ENCODE peak calls at places on chromosomes 1 and 21, in five cellular contexts. C is GM04503, F is GM13976, Q is T follicular helper cell, D is GM10248. S is an unnamed sample.

GRCh38 chr1:167219194-167219593 is 1.5 kb upstream of the POU2F1 start:
- DNase-seq in F (no peak), C (no peak), Q (no peak), D (no peak), S (no peak)

GRCh38 chr1:182249201-182249676 is 142.4 kb downstream of the GLUL start:
- DNase-seq in Q (no peak), F (peak; percentile 48), D (peak; percentile 47), C (no peak), S (no peak)

GRCh38 chr1:30664103-30664755 is 59.2 kb downstream of the MATN1 start:
- DNase-seq in Q (no peak), D (no peak), C (no peak), F (no peak), S (no peak)

GRCh38 chr1:29523531-29523930 is 287.2 kb downstream of the PTPRU start:
- DNase-seq in D (no peak), Q (no peak), C (no peak), F (no peak), S (no peak)

GRCh38 chr21:16865612-16866011 is 647.2 kb upstream of the CXADR start:
- DNase-seq in F (no peak), Q (no peak), D (no peak), C (no peak), S (no peak)

GRCh38 chr1:24805534-24806301 is 60.5 kb downstream of the CLIC4 start:
- DNase-seq in C (peak; percentile 40), Q (no peak), F (no peak), D (no peak), S (no peak)

GRCh38 chr1:15148475-15148874 is 5.1 kb upstream of the TMEM51 start:
- DNase-seq in C (no peak), D (no peak), Q (no peak), F (no peak), S (no peak)

GRCh38 chr1:2215329-2215728 is 12.8 kb upstream of the SKI start:
- DNase-seq in D (no peak), F (no peak), Q (no peak), C (no peak), S (no peak)

GRCh38 chr1:209743145-209743482 is 12.7 kb upstream of the TRAF3IP3 start:
- DNase-seq in C (peak; percentile 34), F (no peak), Q (no peak), D (no peak), S (no peak)

GRCh38 chr1:109083923-109084322 is 6.6 kb upstream of the TMEM167B start:
- DNase-seq in C (no peak), F (no peak), D (no peak), Q (no peak), S (no peak)

GRCh38 chr1:14539953-14540563 is 58.4 kb upstream of the KAZN start:
- DNase-seq in Q (no peak), D (no peak), C (no peak), F (no peak), S (no peak)

GRCh38 chr21:31780944-31781343 is 49.0 kb upstream of the SCAF4 start:
- DNase-seq in C (no peak), D (no peak), F (no peak), Q (no peak), S (no peak)

GRCh38 chr1:166083887-166084286 is 82.9 kb downstream of the FAM78B start:
- DNase-seq in Q (no peak), F (no peak), D (no peak), C (no peak), S (no peak)

GRCh38 chr1:18530567-18531502 is 50.1 kb downstream of the KLHDC7A start:
- DNase-seq in C (no peak), Q (no peak), F (peak; percentile 14), D (no peak), S (no peak)

GRCh38 chr1:181557313-181557712 is 74.0 kb downstream of the CACNA1E start:
- DNase-seq in D (no peak), F (no peak), C (no peak), Q (no peak), S (no peak)

GRCh38 chr1:228471762-228472398 is 15.3 kb upstream of the RNF187 start:
- DNase-seq in C (no peak), D (peak; percentile 61), F (peak; percentile 70), Q (no peak), S (no peak)

GRCh38 chr1:70227439-70227838 is 6.3 kb downstream of the SRSF11 start:
- DNase-seq in D (no peak), Q (no peak), C (no peak), F (no peak), S (no peak)

GRCh38 chr1:17922833-17923232 is 167.7 kb downstream of the ACTL8 start:
- DNase-seq in F (peak; percentile 51), Q (no peak), D (peak; percentile 44), C (no peak), S (no peak)

GRCh38 chr1:21633992-21634475 is 35.1 kb downstream of the RAP1GAP start:
- DNase-seq in D (no peak), C (no peak), Q (no peak), F (no peak), S (no peak)

GRCh38 chr1:223285452-223285851 is 78.5 kb downstream of the SUSD4 start:
- DNase-seq in C (no peak), Q (no peak), F (no peak), D (no peak), S (no peak)

GRCh38 chr21:17429936-17430335 is 82.9 kb upstream of the CXADR start:
- DNase-seq in Q (no peak), C (no peak), D (no peak), F (no peak), S (no peak)

GRCh38 chr1:155124503-155125463 is 2.9 kb upstream of the EFNA1 start:
- DNase-seq in F (no peak), Q (no peak), C (no peak), D (no peak), S (no peak)

GRCh38 chr1:117116784-117117130 is 4.8 kb downstream of the TRIM45 start:
- DNase-seq in Q (no peak), F (no peak), D (no peak), C (no peak), S (no peak)

GRCh38 chr1:152533327-152533938 is 19.2 kb downstream of the CRCT1 start:
- DNase-seq in Q (no peak), F (peak; percentile 48), C (no peak), D (peak; percentile 43), S (no peak)

GRCh38 chr1:231580874-231581273 is 45.7 kb upstream of the DISC1 start:
- DNase-seq in C (no peak), F (no peak), D (no peak), Q (no peak), S (no peak)

GRCh38 chr1:110485725-110486124 is 33.2 kb downstream of the KCNA10 start:
- DNase-seq in F (no peak), C (no peak), Q (no peak), D (no peak), S (no peak)

GRCh38 chr1:93597697-93598096 is 83.9 kb downstream of the BCAR3 start:
- DNase-seq in D (no peak), C (no peak), Q (no peak), F (no peak), S (no peak)

GRCh38 chr1:201730611-201731010 is 98.3 kb upstream of the IPO9 start:
- DNase-seq in D (no peak), Q (no peak), F (no peak), C (no peak), S (no peak)

GRCh38 chr1:191585095-191585494 is 573.2 kb upstream of the RGS18 start:
- DNase-seq in C (no peak), Q (no peak), D (no peak), F (no peak), S (no peak)

S was measured in T-helper 2 cell.